ENCODE peak calls at places on chromosomes 1 and 21, in ten cellular contexts. One of them, this sample, is unnamed.

GRCh38 chr1:221310180-221310579 is 430.9 kb downstream of the HLX start:
- DNase-seq in SK-N-MC: no peak
- DNase-seq in Panc1: no peak
- DNase-seq in substantia nigra: no peak
- DNase-seq in brain microvascular endothelial cell: no peak
- DNase-seq in CD4-positive, CD25-positive, alpha-beta regulatory T cell: no peak
- DNase-seq in naive thymus-derived CD8-positive, alpha-beta T cell: no peak
- DNase-seq in GM18507: no peak
- DNase-seq in stomach: no peak
- DNase-seq in AG20443: no peak
- DNase-seq in this sample: no peak

GRCh38 chr1:51569284-51570062 is 47.4 kb upstream of the OSBPL9 start:
- DNase-seq in substantia nigra: no peak
- DNase-seq in brain microvascular endothelial cell: peak
- DNase-seq in GM18507: no peak
- DNase-seq in naive thymus-derived CD8-positive, alpha-beta T cell: peak
- DNase-seq in stomach: peak
- DNase-seq in SK-N-MC: no peak
- DNase-seq in Panc1: peak
- DNase-seq in AG20443: peak
- DNase-seq in CD4-positive, CD25-positive, alpha-beta regulatory T cell: peak
- DNase-seq in this sample: peak

GRCh38 chr21:38159355-38159754 is 97.4 kb upstream of the KCNJ15 start:
- DNase-seq in naive thymus-derived CD8-positive, alpha-beta T cell: peak
- DNase-seq in SK-N-MC: peak
- DNase-seq in GM18507: peak
- DNase-seq in AG20443: peak
- DNase-seq in Panc1: peak
- DNase-seq in stomach: peak
- DNase-seq in CD4-positive, CD25-positive, alpha-beta regulatory T cell: peak
- DNase-seq in substantia nigra: peak
- DNase-seq in brain microvascular endothelial cell: peak
- DNase-seq in this sample: no peak

GRCh38 chr1:228154685-228155571 is 5.2 kb downstream of the GJC2 start:
- DNase-seq in brain microvascular endothelial cell: no peak
- DNase-seq in naive thymus-derived CD8-positive, alpha-beta T cell: peak
- DNase-seq in CD4-positive, CD25-positive, alpha-beta regulatory T cell: no peak
- DNase-seq in stomach: no peak
- DNase-seq in Panc1: no peak
- DNase-seq in substantia nigra: no peak
- DNase-seq in AG20443: no peak
- DNase-seq in GM18507: no peak
- DNase-seq in SK-N-MC: no peak
- DNase-seq in this sample: no peak

GRCh38 chr21:46328151-46328550 is 4.2 kb downstream of the PCNT start:
- DNase-seq in substantia nigra: no peak
- DNase-seq in naive thymus-derived CD8-positive, alpha-beta T cell: no peak
- DNase-seq in AG20443: no peak
- DNase-seq in Panc1: no peak
- DNase-seq in brain microvascular endothelial cell: no peak
- DNase-seq in SK-N-MC: no peak
- DNase-seq in GM18507: no peak
- DNase-seq in stomach: no peak
- DNase-seq in CD4-positive, CD25-positive, alpha-beta regulatory T cell: no peak
- DNase-seq in this sample: no peak

GRCh38 chr1:110478886-110479285 is 27.9 kb downstream of the PROK1 start:
- DNase-seq in AG20443: no peak
- DNase-seq in naive thymus-derived CD8-positive, alpha-beta T cell: no peak
- DNase-seq in brain microvascular endothelial cell: no peak
- DNase-seq in stomach: no peak
- DNase-seq in CD4-positive, CD25-positive, alpha-beta regulatory T cell: no peak
- DNase-seq in substantia nigra: no peak
- DNase-seq in Panc1: no peak
- DNase-seq in GM18507: no peak
- DNase-seq in SK-N-MC: no peak
- DNase-seq in this sample: no peak

GRCh38 chr1:15122331-15122730 is 31.2 kb upstream of the TMEM51 start:
- DNase-seq in substantia nigra: no peak
- DNase-seq in Panc1: no peak
- DNase-seq in AG20443: no peak
- DNase-seq in CD4-positive, CD25-positive, alpha-beta regulatory T cell: no peak
- DNase-seq in stomach: no peak
- DNase-seq in GM18507: no peak
- DNase-seq in naive thymus-derived CD8-positive, alpha-beta T cell: no peak
- DNase-seq in brain microvascular endothelial cell: no peak
- DNase-seq in SK-N-MC: no peak
- DNase-seq in this sample: no peak

GRCh38 chr1:66542314-66542713 is 8.4 kb downstream of the SGIP1 start:
- DNase-seq in GM18507: no peak
- DNase-seq in naive thymus-derived CD8-positive, alpha-beta T cell: no peak
- DNase-seq in brain microvascular endothelial cell: no peak
- DNase-seq in CD4-positive, CD25-positive, alpha-beta regulatory T cell: no peak
- DNase-seq in AG20443: no peak
- DNase-seq in SK-N-MC: no peak
- DNase-seq in substantia nigra: no peak
- DNase-seq in stomach: no peak
- DNase-seq in Panc1: no peak
- DNase-seq in this sample: no peak

GRCh38 chr1:84103197-84103992 is 40.7 kb upstream of the PRKACB start:
- DNase-seq in stomach: no peak
- DNase-seq in AG20443: peak
- DNase-seq in substantia nigra: peak
- DNase-seq in brain microvascular endothelial cell: peak
- DNase-seq in CD4-positive, CD25-positive, alpha-beta regulatory T cell: no peak
- DNase-seq in SK-N-MC: no peak
- DNase-seq in GM18507: no peak
- DNase-seq in naive thymus-derived CD8-positive, alpha-beta T cell: no peak
- DNase-seq in Panc1: peak
- DNase-seq in this sample: peak

This sample was measured in non-pigmented ciliary epithelial cell.